ENCODE peak calls at places on chromosome 17, in six cellular contexts. One of them, this sample, is unnamed.

GRCh38 chr17:7839199-7839889 is 5.3 kb downstream of the KDM6B start:
- DNase-seq in HCT116: no peak
- DNase-seq in spleen: peak; percentile 87
- DNase-seq in prostate gland: no peak
- DNase-seq in GM23338: no peak
- DNase-seq in SK-N-SH: no peak
- DNase-seq in this sample: no peak

GRCh38 chr17:63530557-63531021 is 7.4 kb downstream of the KCNH6 start:
- DNase-seq in HCT116: no peak
- DNase-seq in SK-N-SH: no peak
- DNase-seq in prostate gland: no peak
- DNase-seq in GM23338: no peak
- DNase-seq in spleen: no peak
- DNase-seq in this sample: no peak

GRCh38 chr17:5584383-5584951 is at the start of gene NLRP1:
- DNase-seq in GM23338: peak; percentile 23
- DNase-seq in prostate gland: peak; percentile 46
- DNase-seq in HCT116: peak; percentile 71
- DNase-seq in SK-N-SH: peak; percentile 35
- DNase-seq in spleen: peak; percentile 98
- DNase-seq in this sample: peak; percentile 96

GRCh38 chr17:44933824-44934744 is 13.5 kb downstream of the KIF18B start:
- DNase-seq in HCT116: no peak
- DNase-seq in prostate gland: no peak
- DNase-seq in SK-N-SH: peak; percentile 15
- DNase-seq in spleen: peak; percentile 66
- DNase-seq in GM23338: no peak
- DNase-seq in this sample: peak; percentile 44

GRCh38 chr17:77571562-77571981 is 386.9 kb upstream of the TNRC6C start:
- DNase-seq in SK-N-SH: peak; percentile 61
- DNase-seq in prostate gland: no peak
- DNase-seq in GM23338: no peak
- DNase-seq in HCT116: no peak
- DNase-seq in spleen: peak; percentile 72
- DNase-seq in this sample: no peak

GRCh38 chr17:34252138-34252889 is 2.8 kb upstream of the CCL2 start:
- DNase-seq in HCT116: no peak
- DNase-seq in prostate gland: peak; percentile 89
- DNase-seq in spleen: peak; percentile 82
- DNase-seq in GM23338: peak; percentile 22
- DNase-seq in SK-N-SH: peak; percentile 49
- DNase-seq in this sample: peak; percentile 95

GRCh38 chr17:79993390-79994221 is 42.1 kb downstream of the TBC1D16 start:
- DNase-seq in HCT116: no peak
- DNase-seq in SK-N-SH: no peak
- DNase-seq in GM23338: peak; percentile 69
- DNase-seq in prostate gland: peak; percentile 64
- DNase-seq in spleen: peak; percentile 87
- DNase-seq in this sample: peak; percentile 93

GRCh38 chr17:49523706-49524472 is 28.8 kb downstream of the NGFR start:
- DNase-seq in GM23338: no peak
- DNase-seq in SK-N-SH: peak; percentile 56
- DNase-seq in HCT116: no peak
- DNase-seq in prostate gland: peak; percentile 89
- DNase-seq in spleen: peak; percentile 67
- DNase-seq in this sample: peak; percentile 82

GRCh38 chr17:7081341-7082062 is 1.5 kb upstream of the CLEC10A start:
- DNase-seq in GM23338: no peak
- DNase-seq in spleen: peak; percentile 74
- DNase-seq in prostate gland: no peak
- DNase-seq in SK-N-SH: no peak
- DNase-seq in HCT116: no peak
- DNase-seq in this sample: no peak

GRCh38 chr17:82121246-82121645 is 23.2 kb upstream of the FASN start:
- DNase-seq in spleen: no peak
- DNase-seq in GM23338: no peak
- DNase-seq in HCT116: no peak
- DNase-seq in prostate gland: no peak
- DNase-seq in SK-N-SH: peak; percentile 23
- DNase-seq in this sample: no peak

GRCh38 chr17:49193513-49194296 is 16.7 kb downstream of the GNGT2 start:
- DNase-seq in SK-N-SH: peak; percentile 56
- DNase-seq in GM23338: peak; percentile 82
- DNase-seq in prostate gland: peak; percentile 43
- DNase-seq in HCT116: peak; percentile 33
- DNase-seq in spleen: peak; percentile 79
- DNase-seq in this sample: no peak

GRCh38 chr17:7438050-7438614 is 1.2 kb upstream of the FGF11 start:
- DNase-seq in GM23338: peak; percentile 86
- DNase-seq in HCT116: no peak
- DNase-seq in SK-N-SH: no peak
- DNase-seq in spleen: peak; percentile 96
- DNase-seq in prostate gland: peak; percentile 50
- DNase-seq in this sample: peak; percentile 82

DNA sequence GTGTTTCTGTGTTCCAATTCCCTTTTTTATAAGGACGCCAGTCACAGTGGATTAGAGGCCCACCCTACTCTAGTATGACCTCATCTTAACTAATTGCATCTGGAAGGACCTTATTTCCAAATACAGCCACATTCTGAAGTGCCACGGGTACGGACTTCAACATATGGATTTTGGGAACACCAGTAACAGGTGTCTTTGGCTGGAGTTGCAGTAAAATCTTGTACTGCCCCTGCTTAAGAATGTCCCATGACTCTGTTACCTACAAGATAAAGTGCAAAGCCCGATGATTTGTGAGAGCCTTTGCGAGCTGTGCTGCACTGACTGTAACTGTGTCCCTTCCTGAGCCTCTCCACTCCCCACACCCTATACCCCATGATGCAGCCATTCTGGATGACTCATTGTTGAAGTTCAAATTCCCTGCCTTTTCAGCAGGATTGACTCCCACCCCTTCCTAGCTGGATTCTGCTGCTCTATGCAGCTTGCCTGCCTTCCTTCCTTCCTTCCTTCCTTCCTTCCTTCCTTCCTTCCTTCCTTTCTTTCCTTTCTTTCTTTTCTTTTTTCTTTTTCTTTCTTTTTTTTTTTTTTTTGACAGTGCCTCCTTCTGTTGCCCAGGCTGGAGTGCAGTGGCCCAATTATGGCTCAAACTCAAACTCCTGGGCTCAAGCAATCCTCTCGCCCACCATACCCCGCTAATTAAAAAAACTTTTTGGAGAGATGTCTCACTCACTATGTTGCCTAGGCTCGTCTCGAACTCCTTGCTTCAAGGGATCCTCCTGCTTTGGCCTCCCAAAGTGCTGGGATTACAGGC is 2.1 kb downstream of the HCRT start:
- DNase-seq in spleen: no peak
- DNase-seq in HCT116: no peak
- DNase-seq in SK-N-SH: no peak
- DNase-seq in prostate gland: no peak
- DNase-seq in GM23338: no peak
- DNase-seq in this sample: no peak
- H3K27ac ChIP-seq in spleen: peak overlapping the region; percentile 91
- H3K27ac ChIP-seq in HCT116: no peak overlapping the region
- H3K27ac ChIP-seq in SK-N-SH: no peak overlapping the region
- H3K27ac ChIP-seq in prostate gland: no peak overlapping the region
- H3K27ac ChIP-seq in GM23338: no peak overlapping the region
- H3K27ac ChIP-seq in this sample: peak overlapping the region; percentile 1

DNA sequence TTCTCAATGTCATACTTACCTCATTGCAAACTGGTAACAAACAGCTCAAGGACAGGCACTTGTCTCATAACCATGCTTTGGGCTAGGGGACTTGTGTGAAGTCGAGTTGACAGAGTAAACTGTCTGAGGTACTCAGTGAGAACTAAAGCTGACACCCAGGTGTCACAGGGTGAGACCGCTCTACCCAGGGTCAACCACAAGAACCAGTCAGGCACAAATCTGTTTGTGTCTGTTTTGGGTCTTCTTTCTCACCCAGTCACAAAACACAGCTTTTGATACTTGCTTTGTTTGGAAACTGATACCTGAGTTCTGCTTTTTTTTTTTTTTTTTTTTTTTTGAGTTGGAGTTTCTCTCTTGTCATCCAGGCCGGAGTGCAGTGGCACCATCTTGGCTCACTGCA is 161.1 kb downstream of the STX8 start:
- DNase-seq in SK-N-SH: no peak
- DNase-seq in prostate gland: no peak
- DNase-seq in HCT116: no peak
- DNase-seq in GM23338: no peak
- DNase-seq in spleen: no peak
- DNase-seq in this sample: no peak
- TF ChIP-seq POLR2AphosphoS5 in SK-N-SH: no peak
- TF ChIP-seq POLR2AphosphoS5 in prostate gland: no peak
- TF ChIP-seq POLR2AphosphoS5 in HCT116: no peak
- TF ChIP-seq POLR2AphosphoS5 in GM23338: no peak
- TF ChIP-seq POLR2AphosphoS5 in spleen: no peak
- TF ChIP-seq POLR2AphosphoS5 in this sample: no peak

GRCh38 chr17:15944720-15945492 is at the start of gene ADORA2B:
- DNase-seq in spleen: peak; percentile 85
- DNase-seq in GM23338: peak; percentile 83
- DNase-seq in SK-N-SH: peak; percentile 94
- DNase-seq in HCT116: no peak
- DNase-seq in prostate gland: peak; percentile 28
- DNase-seq in this sample: no peak

GRCh38 chr17:15941781-15942180 is 3.1 kb upstream of the ADORA2B start:
- DNase-seq in prostate gland: no peak
- DNase-seq in SK-N-SH: no peak
- DNase-seq in spleen: no peak
- DNase-seq in GM23338: no peak
- DNase-seq in HCT116: no peak
- DNase-seq in this sample: no peak

GRCh38 chr17:15942207-15942833 is 2.6 kb upstream of the ADORA2B start:
- DNase-seq in GM23338: no peak
- DNase-seq in HCT116: no peak
- DNase-seq in prostate gland: no peak
- DNase-seq in SK-N-SH: no peak
- DNase-seq in spleen: no peak
- DNase-seq in this sample: no peak

GRCh38 chr17:15945493-15946209 is 721 bp downstream of the ADORA2B start:
- DNase-seq in SK-N-SH: peak; percentile 62
- DNase-seq in spleen: peak; percentile 72
- DNase-seq in prostate gland: no peak
- DNase-seq in GM23338: peak; percentile 36
- DNase-seq in HCT116: no peak
- DNase-seq in this sample: no peak

GRCh38 chr17:15943971-15944719 is 785 bp upstream of the ADORA2B start:
- DNase-seq in SK-N-SH: no peak
- DNase-seq in GM23338: peak; percentile 66
- DNase-seq in spleen: no peak
- DNase-seq in prostate gland: no peak
- DNase-seq in HCT116: no peak
- DNase-seq in this sample: no peak
- H3K27ac ChIP-seq in SK-N-SH: no peak overlapping the region
- H3K27ac ChIP-seq in GM23338: no peak overlapping the region
- H3K27ac ChIP-seq in spleen: peak overlapping the region; percentile 38
- H3K27ac ChIP-seq in prostate gland: peak overlapping the region; percentile 36
- H3K27ac ChIP-seq in HCT116: peak overlapping the region; percentile 92
- H3K27ac ChIP-seq in this sample: peak overlapping the region; percentile 89

GRCh38 chr17:57853695-57854094 is 3.9 kb upstream of the MRPS23 start:
- DNase-seq in HCT116: no peak
- DNase-seq in spleen: no peak
- DNase-seq in prostate gland: peak; percentile 75
- DNase-seq in SK-N-SH: no peak
- DNase-seq in GM23338: no peak
- DNase-seq in this sample: no peak
- TF ChIP-seq POLR2AphosphoS5 in HCT116: no peak
- TF ChIP-seq POLR2AphosphoS5 in spleen: no peak
- TF ChIP-seq POLR2AphosphoS5 in prostate gland: peak; percentile 80
- TF ChIP-seq POLR2AphosphoS5 in SK-N-SH: no peak
- TF ChIP-seq POLR2AphosphoS5 in GM23338: no peak
- TF ChIP-seq POLR2AphosphoS5 in this sample: no peak

GRCh38 chr17:17124341-17124740 is 81.8 kb downstream of the PLD6 start:
- DNase-seq in spleen: no peak
- DNase-seq in prostate gland: no peak
- DNase-seq in GM23338: no peak
- DNase-seq in HCT116: no peak
- DNase-seq in SK-N-SH: no peak
- DNase-seq in this sample: no peak
- H3K27ac ChIP-seq in spleen: peak overlapping the region; percentile 59
- H3K27ac ChIP-seq in prostate gland: no peak overlapping the region
- H3K27ac ChIP-seq in GM23338: no peak overlapping the region
- H3K27ac ChIP-seq in HCT116: no peak overlapping the region
- H3K27ac ChIP-seq in SK-N-SH: no peak overlapping the region
- H3K27ac ChIP-seq in this sample: no peak overlapping the region

GRCh38 chr17:15436399-15437369 is 30.7 kb downstream of the CDRT4 start:
- DNase-seq in HCT116: peak; percentile 46
- DNase-seq in GM23338: peak; percentile 62
- DNase-seq in prostate gland: no peak
- DNase-seq in spleen: no peak
- DNase-seq in SK-N-SH: no peak
- DNase-seq in this sample: no peak
- TF ChIP-seq POLR2AphosphoS5 in HCT116: no peak
- TF ChIP-seq POLR2AphosphoS5 in GM23338: no peak
- TF ChIP-seq POLR2AphosphoS5 in prostate gland: no peak
- TF ChIP-seq POLR2AphosphoS5 in spleen: peak; percentile 55
- TF ChIP-seq POLR2AphosphoS5 in SK-N-SH: no peak
- TF ChIP-seq POLR2AphosphoS5 in this sample: no peak

GRCh38 chr17:3893720-3894116 is 865 bp upstream of the CAMKK1 start:
- DNase-seq in SK-N-SH: no peak
- DNase-seq in GM23338: no peak
- DNase-seq in spleen: no peak
- DNase-seq in prostate gland: no peak
- DNase-seq in HCT116: no peak
- DNase-seq in this sample: no peak
- H3K27ac ChIP-seq in SK-N-SH: no peak overlapping the region
- H3K27ac ChIP-seq in GM23338: no peak overlapping the region
- H3K27ac ChIP-seq in spleen: peak overlapping the region; percentile 91
- H3K27ac ChIP-seq in prostate gland: peak overlapping the region; percentile 75
- H3K27ac ChIP-seq in HCT116: peak overlapping the region; percentile 87
- H3K27ac ChIP-seq in this sample: peak overlapping the region; percentile 77

DNA sequence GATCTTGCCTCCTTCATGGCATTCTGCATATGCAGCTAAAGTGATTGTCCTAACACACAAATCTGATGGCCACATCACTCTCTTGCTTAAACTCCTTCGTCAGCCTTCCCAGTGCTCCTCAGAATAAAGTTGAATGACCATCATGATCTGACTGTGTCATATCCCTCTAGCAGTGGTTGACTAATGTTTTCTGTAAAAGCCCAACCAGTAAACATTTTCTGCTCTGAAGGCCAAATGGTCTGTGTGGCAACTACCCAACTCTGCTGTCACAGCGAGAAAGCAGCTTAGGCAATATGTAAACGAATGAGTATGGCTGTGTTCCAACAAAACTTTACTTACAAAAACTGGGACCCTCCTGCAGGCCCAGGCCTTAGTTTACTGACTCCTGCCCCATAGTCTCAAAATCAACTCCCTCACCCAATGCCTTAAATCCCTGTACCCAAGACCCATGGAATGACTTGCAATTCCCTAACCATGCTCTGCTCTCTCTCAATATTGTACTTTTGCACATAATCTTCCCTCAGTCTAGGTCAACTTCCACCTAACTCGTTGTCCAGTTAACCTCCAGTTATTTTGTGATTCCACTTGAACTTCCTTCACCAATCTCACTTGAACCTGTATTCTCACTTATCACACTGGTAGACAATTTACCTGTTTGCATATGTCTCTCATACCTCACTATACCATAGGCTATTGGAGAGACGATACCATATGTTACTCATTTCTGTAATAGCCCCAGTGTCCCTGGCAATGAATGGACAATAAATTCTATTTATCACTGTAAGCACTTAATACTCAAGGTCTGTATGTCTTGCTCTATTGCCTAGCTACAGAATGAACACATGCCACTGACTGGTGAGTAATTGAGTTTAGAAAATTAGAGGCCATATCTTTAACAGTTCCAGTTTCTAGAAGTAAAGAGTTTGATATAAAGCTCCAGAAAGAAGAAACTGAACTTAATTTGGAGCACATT is 29.1 kb downstream of the TMEM100 start:
- DNase-seq in SK-N-SH: peak; percentile 34
- DNase-seq in GM23338: no peak
- DNase-seq in prostate gland: no peak
- DNase-seq in spleen: no peak
- DNase-seq in HCT116: no peak
- DNase-seq in this sample: peak; percentile 80
- TF ChIP-seq POLR2AphosphoS5 in SK-N-SH: peak; percentile 48
- TF ChIP-seq POLR2AphosphoS5 in GM23338: no peak
- TF ChIP-seq POLR2AphosphoS5 in prostate gland: no peak
- TF ChIP-seq POLR2AphosphoS5 in spleen: peak; percentile 29
- TF ChIP-seq POLR2AphosphoS5 in HCT116: no peak
- TF ChIP-seq POLR2AphosphoS5 in this sample: no peak

This sample was measured in suprapubic skin.